ENCODE peak calls at places on chromosomes 6 and 20, in six cellular contexts. I is IMR-90, P is A549, F is heart left ventricle, V is right lobe of liver, T is Peyer's patch. M is an unnamed sample.

GRCh38 chr6:127587875-127588274 is 10.9 kb downstream of the C6orf58 start:
- DNase-seq in I (no peak), P (no peak), F (no peak), V (no peak), T (no peak), M (no peak)

GRCh38 chr6:15389759-15390723 is 144.2 kb downstream of the JARID2 start:
- DNase-seq in I (peak), P (peak), F (no peak), V (no peak), T (no peak), M (no peak)

GRCh38 chr20:58479666-58480454 is 35.3 kb downstream of the APCDD1L start:
- DNase-seq in I (no peak), P (no peak), F (peak), V (no peak), T (no peak), M (no peak)

GRCh38 chr20:11352041-11352440 is 565.7 kb upstream of the BTBD3 start:
- DNase-seq in I (no peak), P (no peak), F (no peak), V (no peak), T (no peak), M (no peak)

GRCh38 chr6:39451831-39452230 is 129.3 kb upstream of the KCNK16 start:
- DNase-seq in I (no peak), P (peak), F (no peak), V (no peak), T (no peak), M (no peak)

GRCh38 chr6:26457407-26457795 is 354 bp upstream of the BTN2A1 start:
- DNase-seq in I (no peak), P (no peak), F (peak), V (no peak), T (peak), M (peak)

GRCh38 chr20:2585811-2586210 is 49.4 kb downstream of the TMC2 start:
- DNase-seq in I (peak), P (peak), F (no peak), V (no peak), T (no peak), M (no peak)

GRCh38 chr6:55496201-55496600 is 82.8 kb downstream of the HMGCLL1 start:
- DNase-seq in I (no peak), P (no peak), F (no peak), V (no peak), T (no peak), M (no peak)

GRCh38 chr6:46042355-46042999 is 26.8 kb upstream of the CLIC5 start:
- DNase-seq in I (peak), P (peak), F (no peak), V (no peak), T (no peak), M (no peak)

GRCh38 chr20:25178563-25179438 is 16.7 kb upstream of the ENTPD6 start:
- DNase-seq in I (peak), P (peak), F (no peak), V (no peak), T (no peak), M (peak)

GRCh38 chr6:82691997-82692396 is 328.4 kb downstream of the TPBG start:
- DNase-seq in I (no peak), P (no peak), F (no peak), V (no peak), T (no peak), M (no peak)

GRCh38 chr6:145096846-145097245 is 638.5 kb downstream of the EPM2A start:
- DNase-seq in I (no peak), P (no peak), F (no peak), V (no peak), T (no peak), M (no peak)

GRCh38 chr6:63347599-63347998 is 27.8 kb upstream of the LGSN start:
- DNase-seq in I (peak), P (peak), F (no peak), V (no peak), T (no peak), M (no peak)

GRCh38 chr6:22647671-22648070 is 78.3 kb downstream of the HDGFL1 start:
- DNase-seq in I (no peak), P (no peak), F (no peak), V (no peak), T (no peak), M (no peak)

GRCh38 chr20:856361-856775 is 22.9 kb downstream of the FAM110A start:
- DNase-seq in I (peak), P (peak), F (no peak), V (no peak), T (no peak), M (no peak)

GRCh38 chr6:81896561-81896960 is 144.1 kb upstream of the TENT5A start:
- DNase-seq in I (peak), P (no peak), F (no peak), V (no peak), T (no peak), M (no peak)

GRCh38 chr6:111057074-111057752 is 30.1 kb upstream of the SLC16A10 start:
- DNase-seq in I (peak), P (peak), F (no peak), V (no peak), T (no peak), M (no peak)

GRCh38 chr6:11110921-11111768 is at the start of gene ERVFRD-1:
- DNase-seq in I (no peak), P (no peak), F (no peak), V (no peak), T (no peak), M (no peak)

GRCh38 chr6:48834706-48835105 is 628.3 kb downstream of the MMUT start:
- DNase-seq in I (peak), P (no peak), F (no peak), V (no peak), T (no peak), M (no peak)

GRCh38 chr20:63021356-63022321 is 14.9 kb upstream of the BHLHE23 start:
- DNase-seq in I (no peak), P (no peak), F (no peak), V (peak), T (peak), M (no peak)

GRCh38 chr6:89140347-89141159 is 5.3 kb upstream of the PM20D2 start:
- DNase-seq in I (peak), P (peak), F (no peak), V (no peak), T (no peak), M (no peak)

GRCh38 chr6:82410151-82410621 is 46.6 kb downstream of the TPBG start:
- DNase-seq in I (peak), P (no peak), F (no peak), V (no peak), T (no peak), M (no peak)

GRCh38 chr6:78867020-78867369 is 356 bp upstream of the IRAK1BP1 start:
- DNase-seq in I (no peak), P (no peak), F (no peak), V (no peak), T (no peak), M (no peak)

GRCh38 chr20:3101737-3102574 is 17.4 kb upstream of the AVP start:
- DNase-seq in I (no peak), P (no peak), F (no peak), V (no peak), T (no peak), M (no peak)

GRCh38 chr6:41111017-41111416 is 38.2 kb downstream of the NFYA start:
- DNase-seq in I (no peak), P (no peak), F (no peak), V (no peak), T (no peak), M (no peak)

GRCh38 chr20:47355489-47356219 is 845 bp downstream of the ZMYND8 start:
- DNase-seq in I (no peak), P (no peak), F (no peak), V (peak), T (no peak), M (no peak)

GRCh38 chr6:31557443-31558317 is 10.3 kb downstream of the NFKBIL1 start:
- DNase-seq in I (no peak), P (no peak), F (no peak), V (peak), T (no peak), M (no peak)

GRCh38 chr20:50987493-50988210 is 29.0 kb downstream of the MOCS3 start:
- DNase-seq in I (peak), P (peak), F (peak), V (peak), T (no peak), M (peak)

GRCh38 chr20:6730929-6731328 is 36.6 kb upstream of the BMP2 start:
- DNase-seq in I (no peak), P (no peak), F (no peak), V (no peak), T (no peak), M (no peak)

GRCh38 chr6:3706547-3707467 is 44.7 kb downstream of the PXDC1 start:
- DNase-seq in I (peak), P (no peak), F (no peak), V (no peak), T (no peak), M (no peak)

GRCh38 chr20:48733296-48733790 is 94.5 kb downstream of the PREX1 start:
- DNase-seq in I (peak), P (peak), F (no peak), V (no peak), T (no peak), M (no peak)

GRCh38 chr6:3857822-3858221 is 8.6 kb downstream of the FAM50B start:
- DNase-seq in I (no peak), P (no peak), F (no peak), V (peak), T (no peak), M (no peak)

GRCh38 chr20:61185841-61186601 is 66.0 kb upstream of the CDH4 start:
- DNase-seq in I (peak), P (peak), F (no peak), V (no peak), T (no peak), M (no peak)

GRCh38 chr6:166330612-166331011 is 11.7 kb downstream of the SFT2D1 start:
- DNase-seq in I (peak), P (no peak), F (peak), V (peak), T (peak), M (no peak)

GRCh38 chr6:97703661-97704060 is 420.6 kb upstream of the MMS22L start:
- DNase-seq in I (no peak), P (no peak), F (no peak), V (no peak), T (no peak), M (no peak)

GRCh38 chr6:47161176-47161687 is 119.1 kb upstream of the ADGRF1 start:
- DNase-seq in I (peak), P (peak), F (no peak), V (no peak), T (no peak), M (no peak)

GRCh38 chr6:167744681-167745659 is 81.7 kb upstream of the AFDN start:
- DNase-seq in I (no peak), P (no peak), F (no peak), V (no peak), T (no peak), M (no peak)

GRCh38 chr20:38320221-38320620 is 16.3 kb downstream of the BPI start:
- DNase-seq in I (no peak), P (no peak), F (no peak), V (no peak), T (no peak), M (no peak)

GRCh38 chr6:20474756-20475542 is 59.3 kb upstream of the CDKAL1 start:
- DNase-seq in I (no peak), P (no peak), F (no peak), V (no peak), T (no peak), M (no peak)
- H3K27ac ChIP-seq in I (no peak), P (no peak), F (no peak), V (no peak), T (no peak), M (no peak)

GRCh38 chr6:125279961-125280360 is 21.8 kb downstream of the HDDC2 start:
- DNase-seq in I (no peak), P (no peak), F (no peak), V (peak), T (no peak), M (no peak)
- TF ChIP-seq POLR2A in I (no peak), P (no peak), F (no peak), V (no peak), T (no peak), M (no peak)

GRCh38 chr6:43386492-43386891 is 17.0 kb upstream of the ZNF318 start:
- DNase-seq in I (peak), P (no peak), F (no peak), V (no peak), T (no peak), M (no peak)
- H3K4me3 ChIP-seq in I (no peak), P (no peak), F (no peak), V (no peak), T (no peak), M (no peak)

DNA sequence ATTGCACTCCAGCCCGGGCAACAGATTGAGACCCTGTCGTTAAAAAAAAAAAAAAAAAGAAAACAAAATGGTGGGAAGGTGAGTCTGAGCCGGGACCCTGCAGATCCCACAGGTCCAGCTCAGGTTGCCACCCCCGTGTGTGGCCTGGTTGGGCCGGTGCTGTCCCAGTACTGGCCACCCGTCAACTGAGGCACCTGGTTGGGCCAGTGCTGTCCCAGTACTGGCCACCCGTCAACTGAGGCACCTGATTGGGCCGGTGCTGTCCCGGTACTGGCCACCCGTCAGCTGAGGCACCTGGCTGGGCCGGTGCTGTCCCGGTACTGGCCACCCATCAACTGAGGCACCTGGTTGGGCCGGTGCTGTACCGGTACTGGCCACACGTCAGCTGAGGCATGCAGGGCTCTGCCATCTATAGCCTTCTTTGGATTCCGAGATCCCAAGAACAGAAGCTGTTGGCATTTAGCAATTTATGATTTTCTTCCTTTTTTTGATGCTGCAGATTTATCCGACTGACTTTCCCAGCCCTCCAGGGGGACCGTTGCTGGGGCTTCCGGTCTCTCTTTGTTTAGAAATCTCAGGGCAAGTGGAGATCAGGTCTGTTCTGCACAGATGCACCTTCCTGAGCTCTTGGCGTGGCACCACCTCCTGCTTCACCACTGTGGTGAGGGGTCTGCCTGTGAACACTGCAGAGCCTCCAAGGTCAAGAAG is 113.8 kb downstream of the SYCP2 start:
- DNase-seq in I (no peak), P (no peak), F (no peak), V (no peak), T (peak), M (peak)
- H3K27ac ChIP-seq in I (no peak), P (no peak), F (no peak), V (no peak), T (no peak), M (no peak)

GRCh38 chr20:35773154-35773751 is 1.4 kb downstream of the PHF20 start:
- DNase-seq in I (peak), P (peak), F (peak), V (no peak), T (no peak), M (no peak)
- TF ChIP-seq POLR2A in I (no peak), P (no peak), F (no peak), V (peak), T (no peak), M (no peak)

GRCh38 chr20:22583773-22584629 is at the start of gene FOXA2:
- DNase-seq in I (no peak), P (peak), F (no peak), V (peak), T (peak), M (no peak)
- H3K4me3 ChIP-seq in I (no peak), P (peak), F (no peak), V (peak), T (peak), M (no peak)

DNA sequence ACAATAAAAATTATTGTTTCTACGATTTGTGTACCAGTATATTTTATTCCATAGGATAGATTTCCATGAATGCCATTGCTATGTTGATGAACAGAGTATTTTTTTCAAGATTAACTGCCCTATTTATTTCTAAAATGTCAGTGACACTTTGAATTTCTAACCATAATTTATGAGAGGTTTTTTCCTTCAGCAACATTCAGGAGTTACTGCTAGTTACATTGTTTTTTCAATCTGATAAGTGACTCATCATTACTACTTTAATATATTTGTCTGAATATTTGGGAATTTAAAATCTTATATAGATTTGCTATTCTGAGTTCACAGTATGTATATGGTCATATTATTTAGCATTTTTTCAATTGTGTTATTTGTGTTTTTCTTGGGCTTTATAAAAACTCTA is 6.0 kb upstream of the OR2B6 start:
- DNase-seq in I (no peak), P (no peak), F (no peak), V (no peak), T (no peak), M (no peak)
- H3K27ac ChIP-seq in I (no peak), P (no peak), F (no peak), V (no peak), T (no peak), M (no peak)

GRCh38 chr6:13667655-13668054 is 44.0 kb downstream of the RANBP9 start:
- DNase-seq in I (no peak), P (no peak), F (no peak), V (no peak), T (no peak), M (no peak)

GRCh38 chr6:13664703-13665352 is 46.8 kb downstream of the RANBP9 start:
- DNase-seq in I (peak), P (no peak), F (no peak), V (no peak), T (no peak), M (no peak)

GRCh38 chr6:13668291-13668928 is 43.2 kb downstream of the RANBP9 start:
- DNase-seq in I (no peak), P (peak), F (no peak), V (no peak), T (no peak), M (no peak)

GRCh38 chr6:13663986-13664385 is 47.6 kb downstream of the RANBP9 start:
- DNase-seq in I (no peak), P (no peak), F (no peak), V (no peak), T (no peak), M (no peak)

DNA sequence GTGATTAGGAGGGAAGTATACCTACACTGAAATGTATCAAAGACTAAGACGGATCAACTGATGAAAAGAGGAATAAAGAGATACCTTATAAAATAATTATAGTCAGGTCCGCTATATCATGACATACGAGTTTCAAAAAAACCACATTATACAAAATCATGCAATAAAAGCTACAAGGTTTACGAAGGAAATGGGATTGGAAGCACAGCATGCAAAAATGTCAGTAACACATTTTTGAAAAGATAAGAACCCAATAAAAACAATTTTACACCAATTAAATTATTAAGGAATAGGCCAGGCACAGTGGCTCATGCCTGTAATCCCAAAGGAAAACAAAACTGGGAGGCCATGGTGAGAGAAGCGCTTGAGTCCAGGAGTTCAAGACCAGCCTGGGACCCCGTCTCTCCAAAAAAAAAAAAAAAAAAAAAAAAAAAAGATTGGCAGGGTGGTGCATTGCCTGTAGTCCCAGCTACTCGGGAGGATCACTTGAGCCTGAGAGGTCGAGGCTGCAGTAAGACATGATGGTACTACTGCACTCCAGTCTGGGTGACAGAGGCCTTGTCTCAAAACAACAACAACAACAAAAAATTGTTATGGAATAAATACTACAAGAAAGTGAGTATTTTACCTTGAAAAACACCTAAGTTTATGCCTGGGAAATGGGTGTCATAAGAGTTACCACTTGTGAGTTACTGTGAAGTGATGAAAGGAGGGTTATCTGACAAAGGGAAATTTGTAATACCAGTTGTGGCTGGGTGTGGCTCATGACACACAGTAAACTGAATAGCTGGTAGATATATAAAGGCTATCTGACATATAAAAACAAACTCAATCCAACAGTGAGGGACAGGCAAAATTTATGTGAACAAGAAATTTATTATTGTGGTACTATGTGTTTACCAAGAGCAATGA is 45.2 kb downstream of the RANBP9 start:
- DNase-seq in I (no peak), P (no peak), F (no peak), V (no peak), T (no peak), M (no peak)
- TF ChIP-seq POLR2A in I (no peak), P (no peak), F (no peak), V (no peak), T (no peak), M (no peak)

DNA sequence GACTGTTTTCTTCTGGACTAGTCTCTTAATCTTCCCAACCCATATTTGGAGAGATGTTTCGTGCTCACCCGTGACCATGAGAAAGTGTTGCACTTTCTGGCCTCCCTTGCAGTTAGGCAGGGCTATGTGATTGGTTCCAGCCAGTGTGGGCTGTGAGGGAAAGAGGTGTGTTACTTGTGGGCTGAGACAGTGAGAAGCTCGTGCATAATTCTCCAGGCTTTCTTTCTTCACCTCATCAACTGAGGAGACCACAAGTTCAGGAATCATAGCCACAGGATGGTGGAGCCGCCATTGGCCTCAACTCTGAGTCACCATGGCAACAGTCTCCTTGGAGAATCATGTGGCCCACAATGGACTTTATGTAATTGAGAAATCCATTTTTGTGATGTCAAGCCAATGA is 57.5 kb upstream of the FUCA2 start:
- DNase-seq in I (peak), P (no peak), F (no peak), V (no peak), T (no peak), M (no peak)
- H3K4me3 ChIP-seq in I (no peak), P (no peak), F (no peak), V (no peak), T (no peak), M (no peak)

M was measured in uterus.